ENCODE peak calls at places on chromosomes 16 and 17, in four cellular contexts. J, S, L and A are unnamed samples.

GRCh38 chr17:7176870-7177209 is 2.3 kb downstream of the ASGR1 start:
- DNase-seq in J (no peak), S (no peak), L (no peak), A (no peak)

GRCh38 chr17:73203788-73204479 is 11.1 kb downstream of the COG1 start:
- DNase-seq in L (no peak), S (peak), J (peak), A (no peak)

GRCh38 chr17:22310717-22311686 is 618.7 kb downstream of the KCNJ18 start:
- DNase-seq in L (no peak), S (no peak), J (no peak), A (no peak)

GRCh38 chr16:11254913-11255736 is 879 bp downstream of the SOCS1 start:
- DNase-seq in S (peak), J (peak), L (peak), A (peak)

GRCh38 chr16:12459401-12459791 is 344.3 kb downstream of the CPPED1 start:
- DNase-seq in L (no peak), S (no peak), J (no peak), A (no peak)

GRCh38 chr16:72932050-72932449 is 115.9 kb downstream of the ZFHX3 start:
- DNase-seq in S (no peak), L (peak), J (no peak), A (no peak)

GRCh38 chr16:11964761-11965539 is at the start of gene TNFRSF17:
- DNase-seq in J (no peak), L (peak), S (no peak), A (no peak)

GRCh38 chr16:2486645-2487516 is 12.0 kb downstream of the TBC1D24 start:
- DNase-seq in S (peak), J (peak), L (peak), A (no peak)

GRCh38 chr17:44935116-44935515 is 12.5 kb downstream of the KIF18B start:
- DNase-seq in S (no peak), J (no peak), L (no peak), A (no peak)

GRCh38 chr16:51592535-51592934 is 441.5 kb upstream of the SALL1 start:
- DNase-seq in J (no peak), S (no peak), L (no peak), A (no peak)

GRCh38 chr16:27642753-27643152 is 92.8 kb downstream of the KATNIP start:
- DNase-seq in S (no peak), L (peak), J (no peak), A (no peak)

GRCh38 chr16:14458576-14458975 is 171.5 kb downstream of the PARN start:
- DNase-seq in L (no peak), J (no peak), S (no peak), A (no peak)

GRCh38 chr16:23700509-23700908 is 12.5 kb downstream of the ERN2 start:
- DNase-seq in S (no peak), J (no peak), L (no peak), A (no peak)